ENCODE peak calls at places on chromosome 5, in eight cellular contexts. W is GM04503; E is COR-L47; R is effector CD4-positive, alpha-beta T cell; U is fibroblast of the conjunctiva; K is small intestine; P is brain microvascular endothelial cell; C is RPMI7951. F is an unnamed sample.

GRCh38 chr5:144315026-144315425 is 144.4 kb downstream of the KCTD16 start:
- DNase-seq in W (no peak), C (no peak), K (no peak), R (no peak), P (no peak), E (no peak), U (no peak), F (no peak)

GRCh38 chr5:87383216-87383615 is 29.5 kb downstream of the CCNH start:
- DNase-seq in R (no peak), C (peak), E (no peak), U (no peak), K (no peak), P (no peak), W (no peak), F (no peak)

GRCh38 chr5:29885595-29885994 is 1307.9 kb upstream of the CDH6 start:
- DNase-seq in C (no peak), P (no peak), U (no peak), K (no peak), E (no peak), W (no peak), R (no peak), F (no peak)

GRCh38 chr5:579211-579610 is 32.9 kb upstream of the CEP72 start:
- DNase-seq in C (no peak), K (no peak), P (no peak), W (no peak), E (no peak), R (no peak), U (no peak), F (no peak)

GRCh38 chr5:29845206-29845605 is 1348.3 kb upstream of the CDH6 start:
- DNase-seq in R (no peak), K (no peak), E (no peak), W (no peak), C (no peak), P (no peak), U (no peak), F (no peak)

GRCh38 chr5:108653201-108653600 is 94.5 kb upstream of the FER start:
- DNase-seq in P (no peak), U (no peak), C (no peak), K (no peak), W (no peak), E (no peak), R (no peak), F (no peak)

GRCh38 chr5:159040181-159040580 is 59.5 kb downstream of the EBF1 start:
- DNase-seq in W (no peak), R (no peak), U (no peak), P (no peak), C (no peak), K (no peak), E (no peak), F (no peak)

GRCh38 chr5:140718266-140718592 is 18.0 kb downstream of the ZMAT2 start:
- DNase-seq in R (no peak), W (no peak), P (no peak), E (no peak), K (no peak), C (no peak), U (no peak), F (no peak)

GRCh38 chr5:132295505-132296411 is 1.6 kb downstream of the SLC22A4 start:
- DNase-seq in K (no peak), R (no peak), E (no peak), W (no peak), P (no peak), U (no peak), C (no peak), F (no peak)

GRCh38 chr5:172403191-172403794 is 51.0 kb downstream of the SH3PXD2B start:
- DNase-seq in K (no peak), P (no peak), U (peak), W (no peak), R (no peak), C (no peak), E (no peak), F (no peak)

GRCh38 chr5:139670369-139671095 is 22.4 kb downstream of the CXXC5 start:
- DNase-seq in P (no peak), U (no peak), C (no peak), E (peak), R (no peak), W (no peak), K (no peak), F (no peak)

GRCh38 chr5:3194141-3194540 is 401.5 kb upstream of the IRX1 start:
- DNase-seq in R (no peak), E (no peak), C (no peak), U (no peak), K (no peak), W (no peak), P (no peak), F (no peak)

GRCh38 chr5:84393969-84394368 is 9.3 kb upstream of the EDIL3 start:
- DNase-seq in P (peak), R (no peak), C (peak), W (no peak), K (no peak), U (no peak), E (no peak), F (no peak)

GRCh38 chr5:139481580-139482049 is 943 bp downstream of the STING1 start:
- DNase-seq in U (no peak), W (no peak), P (no peak), E (no peak), K (no peak), R (no peak), C (peak), F (no peak)

GRCh38 chr5:148290271-148291195 is 21.7 kb upstream of the SPINK7 start:
- DNase-seq in K (peak), U (no peak), E (peak), P (peak), R (no peak), C (peak), W (no peak), F (no peak)

GRCh38 chr5:10396552-10396951 is 43.1 kb downstream of the MARCHF6 start:
- DNase-seq in R (no peak), W (no peak), K (no peak), P (no peak), E (no peak), C (no peak), U (no peak), F (no peak)

GRCh38 chr5:104904561-104904960 is 1342.0 kb upstream of the NUDT12 start:
- DNase-seq in U (no peak), K (no peak), R (no peak), P (no peak), C (no peak), W (no peak), E (no peak), F (no peak)

GRCh38 chr5:161410640-161411039 is 135.9 kb downstream of the GABRB2 start:
- DNase-seq in W (no peak), K (no peak), U (no peak), R (no peak), C (no peak), E (no peak), P (no peak), F (no peak)

GRCh38 chr5:140202078-140202477 is 27.1 kb downstream of the CYSTM1 start:
- DNase-seq in K (no peak), C (no peak), E (no peak), P (peak), W (no peak), U (no peak), R (no peak), F (no peak)

F was measured in effector memory CD4-positive, alpha-beta T cell.